ENCODE peak calls at places on chromosomes 3 and 15, in nine cellular contexts. A, H, C, N, B, V, M, U and I are unnamed samples.

GRCh38 chr3:107235193-107235922 is 141.9 kb upstream of the CCDC54 start:
- DNase-seq in A (no peak), H (no peak), C (no peak), N (no peak), B (no peak), V (no peak), M (no peak), U (no peak), I (no peak)

GRCh38 chr3:197522183-197522715 is 33.5 kb downstream of the BDH1 start:
- DNase-seq in A (no peak), H (no peak), C (no peak), N (no peak), B (no peak), V (no peak), M (no peak), U (no peak), I (no peak)

GRCh38 chr3:126417461-126418255 is 22.9 kb downstream of the CFAP100 start:
- DNase-seq in A (no peak), H (no peak), C (no peak), N (peak), B (no peak), V (no peak), M (no peak), U (no peak), I (no peak)

GRCh38 chr15:67130673-67131601 is 65.5 kb downstream of the SMAD3 start:
- DNase-seq in A (no peak), H (no peak), C (no peak), N (no peak), B (no peak), V (no peak), M (no peak), U (peak), I (peak)

GRCh38 chr3:169264711-169265110 is 398.8 kb downstream of the MECOM start:
- DNase-seq in A (no peak), H (peak), C (no peak), N (no peak), B (peak), V (no peak), M (peak), U (no peak), I (no peak)

GRCh38 chr3:115692887-115693524 is 69.7 kb downstream of the GAP43 start:
- DNase-seq in A (peak), H (peak), C (no peak), N (no peak), B (peak), V (peak), M (peak), U (peak), I (peak)

GRCh38 chr15:82543155-82543554 is 2.9 kb upstream of the RPS17 start:
- DNase-seq in A (no peak), H (no peak), C (peak), N (no peak), B (peak), V (no peak), M (no peak), U (no peak), I (peak)

GRCh38 chr3:66898155-66898554 is 100.0 kb upstream of the KBTBD8 start:
- DNase-seq in A (no peak), H (no peak), C (no peak), N (no peak), B (no peak), V (no peak), M (no peak), U (no peak), I (no peak)

GRCh38 chr3:183192650-183193300 is 30.2 kb upstream of the LAMP3 start:
- DNase-seq in A (no peak), H (no peak), C (no peak), N (no peak), B (no peak), V (no peak), M (no peak), U (no peak), I (no peak)

GRCh38 chr3:195905970-195906864 is 2.1 kb downstream of the TNK2 start:
- DNase-seq in A (no peak), H (no peak), C (no peak), N (no peak), B (peak), V (no peak), M (no peak), U (no peak), I (no peak)

GRCh38 chr3:176906046-176906905 is 291.0 kb downstream of the TBL1XR1 start:
- DNase-seq in A (no peak), H (no peak), C (peak), N (no peak), B (peak), V (no peak), M (peak), U (no peak), I (peak)

GRCh38 chr3:28081533-28081947 is 159.9 kb upstream of the CMC1 start:
- DNase-seq in A (no peak), H (no peak), C (no peak), N (no peak), B (no peak), V (no peak), M (no peak), U (no peak), I (no peak)

GRCh38 chr3:170502297-170502696 is 83.6 kb downstream of the SLC7A14 start:
- DNase-seq in A (no peak), H (peak), C (no peak), N (no peak), B (no peak), V (no peak), M (no peak), U (no peak), I (no peak)

GRCh38 chr3:152309031-152309430 is 40.3 kb downstream of the MBNL1 start:
- DNase-seq in A (no peak), H (no peak), C (no peak), N (no peak), B (no peak), V (no peak), M (no peak), U (no peak), I (no peak)

GRCh38 chr15:31522056-31522455 is 195.4 kb downstream of the KLF13 start:
- DNase-seq in A (no peak), H (no peak), C (no peak), N (no peak), B (no peak), V (no peak), M (no peak), U (no peak), I (no peak)

GRCh38 chr15:90189781-90190467 is 11.2 kb upstream of the SEMA4B start:
- DNase-seq in A (no peak), H (no peak), C (no peak), N (no peak), B (no peak), V (no peak), M (no peak), U (no peak), I (no peak)

GRCh38 chr15:90190606-90191343 is 10.4 kb upstream of the SEMA4B start:
- DNase-seq in A (no peak), H (no peak), C (no peak), N (peak), B (no peak), V (no peak), M (no peak), U (peak), I (no peak)

GRCh38 chr15:90192961-90193786 is 8.0 kb upstream of the SEMA4B start:
- DNase-seq in A (no peak), H (no peak), C (no peak), N (no peak), B (no peak), V (no peak), M (no peak), U (no peak), I (no peak)

GRCh38 chr15:90191795-90192494 is 9.2 kb upstream of the SEMA4B start:
- DNase-seq in A (no peak), H (peak), C (no peak), N (peak), B (peak), V (peak), M (peak), U (peak), I (no peak)

GRCh38 chr15:90191344-90191687 is 9.8 kb upstream of the SEMA4B start:
- DNase-seq in A (no peak), H (no peak), C (no peak), N (no peak), B (no peak), V (no peak), M (no peak), U (no peak), I (no peak)
- H3K4me3 ChIP-seq in A (no peak), H (no peak), C (no peak), N (no peak), B (no peak), V (no peak), M (no peak), U (no peak), I (no peak)

GRCh38 chr3:13018561-13019242 is 54.5 kb downstream of the IQSEC1 start:
- DNase-seq in A (no peak), H (no peak), C (no peak), N (no peak), B (no peak), V (no peak), M (no peak), U (no peak), I (no peak)

GRCh38 chr3:13020159-13020558 is 53.1 kb downstream of the IQSEC1 start:
- DNase-seq in A (no peak), H (no peak), C (no peak), N (no peak), B (no peak), V (no peak), M (no peak), U (no peak), I (no peak)

GRCh38 chr3:13019706-13020105 is 53.5 kb downstream of the IQSEC1 start:
- DNase-seq in A (no peak), H (no peak), C (no peak), N (no peak), B (no peak), V (no peak), M (no peak), U (no peak), I (no peak)

GRCh38 chr3:13018039-13018431 is 55.2 kb downstream of the IQSEC1 start:
- DNase-seq in A (no peak), H (no peak), C (no peak), N (no peak), B (no peak), V (no peak), M (no peak), U (no peak), I (no peak)

GRCh38 chr3:13019243-13019701 is 54.0 kb downstream of the IQSEC1 start:
- DNase-seq in A (no peak), H (no peak), C (peak), N (peak), B (peak), V (no peak), M (peak), U (no peak), I (peak)
- H3K4me3 ChIP-seq in A (no peak), H (peak), C (no peak), N (no peak), B (peak), V (no peak), M (peak), U (no peak), I (peak)

GRCh38 chr3:97821810-97822775 is at the start of gene CRYBG3:
- DNase-seq in A (peak), H (peak), C (peak), N (peak), B (peak), V (peak), M (peak), U (peak), I (peak)

GRCh38 chr3:97820780-97821179 is 1.0 kb upstream of the CRYBG3 start:
- DNase-seq in A (no peak), H (no peak), C (no peak), N (no peak), B (no peak), V (no peak), M (no peak), U (no peak), I (no peak)

GRCh38 chr3:97815149-97815917 is 6.5 kb upstream of the CRYBG3 start:
- DNase-seq in A (peak), H (no peak), C (no peak), N (no peak), B (no peak), V (peak), M (no peak), U (no peak), I (no peak)

GRCh38 chr3:97821413-97821809 is 400 bp upstream of the CRYBG3 start:
- DNase-seq in A (no peak), H (peak), C (no peak), N (no peak), B (peak), V (no peak), M (peak), U (peak), I (no peak)

GRCh38 chr3:97817965-97818364 is 3.8 kb upstream of the CRYBG3 start:
- DNase-seq in A (no peak), H (no peak), C (no peak), N (no peak), B (no peak), V (no peak), M (no peak), U (no peak), I (no peak)
- H3K4me3 ChIP-seq in A (no peak), H (no peak), C (no peak), N (no peak), B (no peak), V (no peak), M (no peak), U (no peak), I (no peak)

GRCh38 chr3:106215047-106215446 is 346.2 kb upstream of the CBLB start:
- DNase-seq in A (no peak), H (no peak), C (no peak), N (no peak), B (peak), V (no peak), M (no peak), U (no peak), I (peak)

GRCh38 chr3:106214641-106215040 is 345.8 kb upstream of the CBLB start:
- DNase-seq in A (no peak), H (no peak), C (no peak), N (no peak), B (no peak), V (no peak), M (no peak), U (no peak), I (no peak)

GRCh38 chr3:106213954-106214353 is 345.1 kb upstream of the CBLB start:
- DNase-seq in A (no peak), H (no peak), C (no peak), N (no peak), B (no peak), V (no peak), M (no peak), U (no peak), I (no peak)

GRCh38 chr3:106212658-106213222 is 343.9 kb upstream of the CBLB start:
- DNase-seq in A (no peak), H (no peak), C (peak), N (no peak), B (peak), V (no peak), M (no peak), U (no peak), I (no peak)

DNA sequence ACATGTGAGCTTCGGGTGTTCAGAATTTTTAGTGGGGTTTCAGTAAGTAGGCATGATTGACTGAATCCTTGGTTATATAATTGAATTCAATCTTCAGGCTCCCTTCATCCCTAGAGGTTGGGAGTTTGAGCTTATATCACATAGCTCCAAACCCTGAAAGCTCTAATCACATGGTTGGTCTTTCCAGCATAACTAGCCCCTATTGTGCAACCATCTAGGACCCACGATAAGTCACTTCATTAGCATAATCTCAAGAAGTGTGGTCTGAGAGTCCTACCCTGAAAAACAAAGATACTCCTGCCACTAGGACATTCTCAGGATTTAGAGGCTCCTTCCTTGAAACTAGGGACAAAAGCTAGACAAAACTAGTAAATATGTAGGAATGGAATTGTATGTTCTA is 348.9 kb upstream of the CBLB start:
- DNase-seq in A (no peak), H (no peak), C (no peak), N (no peak), B (no peak), V (no peak), M (no peak), U (no peak), I (no peak)
- H3K4me3 ChIP-seq in A (no peak), H (no peak), C (no peak), N (no peak), B (no peak), V (no peak), M (no peak), U (no peak), I (no peak)

DNA sequence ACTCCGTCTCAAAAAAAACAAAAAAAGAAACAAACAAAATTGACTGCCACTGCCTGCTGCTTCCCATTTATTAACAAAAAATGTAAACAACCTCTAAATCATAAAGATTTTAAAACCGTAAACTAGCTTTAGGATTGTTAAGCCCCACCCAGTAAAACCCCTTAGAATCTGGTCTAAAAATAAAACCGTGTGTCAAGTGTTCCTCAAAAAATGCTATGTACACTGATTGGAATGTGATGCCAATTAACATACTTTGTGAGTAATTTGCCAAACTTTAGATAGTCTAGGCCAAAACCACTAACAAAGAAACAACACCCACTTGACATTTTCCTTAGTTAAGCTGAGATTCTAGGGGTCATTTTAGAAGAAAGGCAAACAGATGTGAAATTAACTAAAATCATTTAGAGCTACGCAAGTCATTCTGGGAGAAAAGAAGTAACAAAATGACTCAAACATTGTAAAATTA is 5.3 kb downstream of the RAF1 start:
- DNase-seq in A (no peak), H (no peak), C (peak), N (no peak), B (peak), V (no peak), M (no peak), U (no peak), I (no peak)
- H3K4me3 ChIP-seq in A (no peak), H (peak), C (no peak), N (no peak), B (no peak), V (no peak), M (no peak), U (no peak), I (no peak)

GRCh38 chr3:58639001-58639400 is 27.6 kb downstream of the FAM3D start:
- DNase-seq in A (no peak), H (no peak), C (no peak), N (no peak), B (no peak), V (no peak), M (no peak), U (no peak), I (no peak)

GRCh38 chr3:58639842-58640241 is 26.7 kb downstream of the FAM3D start:
- DNase-seq in A (no peak), H (no peak), C (no peak), N (no peak), B (no peak), V (no peak), M (no peak), U (no peak), I (no peak)

GRCh38 chr3:58638586-58638985 is 28.0 kb downstream of the FAM3D start:
- DNase-seq in A (no peak), H (no peak), C (no peak), N (no peak), B (no peak), V (no peak), M (no peak), U (no peak), I (no peak)

GRCh38 chr3:58642846-58643245 is 23.7 kb downstream of the FAM3D start:
- DNase-seq in A (no peak), H (no peak), C (no peak), N (no peak), B (no peak), V (no peak), M (no peak), U (no peak), I (no peak)

DNA sequence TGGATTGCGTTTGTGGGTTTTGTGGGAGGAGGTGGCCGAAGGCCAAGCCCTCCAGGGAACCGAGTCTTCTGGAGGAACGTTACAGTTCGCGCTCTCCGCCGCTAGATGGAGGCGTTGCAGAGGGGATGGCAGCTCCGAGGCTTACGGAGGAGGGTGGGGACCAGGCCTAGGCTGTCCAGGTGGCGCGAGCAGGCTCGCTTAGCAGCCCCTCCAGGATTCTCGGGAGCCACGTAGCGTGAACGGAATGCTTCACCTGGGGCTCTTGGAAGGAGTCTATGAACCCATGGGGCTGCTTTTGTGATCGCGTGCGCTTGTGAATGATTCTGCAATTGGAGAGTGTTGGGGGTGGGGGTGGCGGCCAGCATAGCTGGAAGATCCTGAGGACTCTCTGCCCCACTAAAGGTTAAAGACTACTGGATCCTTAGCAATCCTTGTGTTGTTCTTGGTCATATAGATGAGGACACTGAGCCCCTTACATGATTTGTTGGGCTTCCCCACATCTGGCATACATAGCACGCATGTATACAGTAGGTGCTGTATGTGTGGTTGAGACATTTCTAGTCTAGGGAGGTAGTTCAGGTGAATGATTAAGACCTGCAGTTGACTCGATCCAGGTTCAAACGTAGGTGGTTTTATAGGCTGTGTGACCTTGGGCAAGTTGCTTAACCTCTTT is 25.7 kb downstream of the FAM3D start:
- DNase-seq in A (peak), H (peak), C (peak), N (peak), B (peak), V (no peak), M (peak), U (peak), I (no peak)
- H3K4me3 ChIP-seq in A (no peak), H (no peak), C (no peak), N (no peak), B (no peak), V (no peak), M (no peak), U (no peak), I (no peak)

GRCh38 chr15:65067645-65068416 is at the start of gene RASL12:
- DNase-seq in A (no peak), H (peak), C (no peak), N (peak), B (no peak), V (no peak), M (no peak), U (no peak), I (no peak)
- H3K4me3 ChIP-seq in A (no peak), H (peak), C (peak), N (peak), B (no peak), V (no peak), M (peak), U (peak), I (peak)

GRCh38 chr15:55737373-55737772 is 5.6 kb downstream of the PRTG start:
- DNase-seq in A (no peak), H (no peak), C (no peak), N (no peak), B (no peak), V (no peak), M (peak), U (no peak), I (no peak)
- H3K4me3 ChIP-seq in A (no peak), H (no peak), C (no peak), N (no peak), B (no peak), V (no peak), M (no peak), U (no peak), I (no peak)